ENCODE peak calls at places on chromosome 21, in eight cellular contexts. Z is Calu3, W is uterus, V is stomach, Y is chondrocyte, P is fibroblast of lung, C is HFF-Myc, S is heart left ventricle. O is an unnamed sample.

GRCh38 chr21:30345014-30345413 is 3.4 kb downstream of the KRTAP23-1 start:
- DNase-seq in W (no peak), V (no peak), Y (no peak), Z (no peak), S (no peak), P (no peak), C (no peak), O (no peak)

GRCh38 chr21:16211339-16212303 is 481.8 kb downstream of the USP25 start:
- DNase-seq in P (peak), C (no peak), V (no peak), Y (no peak), S (no peak), W (no peak), Z (no peak), O (no peak)

GRCh38 chr21:45074048-45074817 is at the start of gene ADARB1:
- DNase-seq in Y (no peak), S (peak), C (no peak), V (peak), Z (peak), P (peak), W (peak), O (peak)

GRCh38 chr21:22657786-22658185 is 1659.6 kb downstream of the NCAM2 start:
- DNase-seq in V (no peak), S (no peak), Y (no peak), W (no peak), Z (no peak), P (no peak), C (no peak), O (no peak)

GRCh38 chr21:31354604-31355443 is 10.8 kb upstream of the TIAM1 start:
- DNase-seq in Z (peak), V (peak), S (no peak), W (no peak), Y (no peak), P (peak), C (peak), O (no peak)

GRCh38 chr21:26332873-26333272 is 162.3 kb upstream of the APP start:
- DNase-seq in Z (no peak), V (no peak), P (no peak), Y (no peak), W (no peak), S (no peak), C (no peak), O (no peak)

GRCh38 chr21:46157987-46158451 is 2.6 kb upstream of the FTCD start:
- DNase-seq in S (no peak), C (no peak), V (peak), P (no peak), W (no peak), Y (peak), Z (no peak), O (no peak)

GRCh38 chr21:45262041-45262581 is 25.6 kb downstream of the POFUT2 start:
- DNase-seq in Z (no peak), P (no peak), Y (no peak), V (peak), S (no peak), C (no peak), W (no peak), O (no peak)

GRCh38 chr21:45138199-45139002 is 64.0 kb downstream of the ADARB1 start:
- DNase-seq in V (peak), Z (peak), W (peak), S (peak), Y (no peak), C (peak), P (peak), O (peak)

GRCh38 chr21:29436143-29436542 is 137.4 kb downstream of the BACH1 start:
- DNase-seq in Z (no peak), S (peak), Y (no peak), P (peak), V (no peak), W (no peak), C (no peak), O (no peak)

GRCh38 chr21:32181415-32181814 is 97.4 kb downstream of the MIS18A start:
- DNase-seq in Z (no peak), Y (no peak), V (no peak), S (peak), P (no peak), W (no peak), C (no peak), O (no peak)

GRCh38 chr21:45293214-45293725 is 5.6 kb upstream of the POFUT2 start:
- DNase-seq in W (no peak), Z (no peak), V (peak), C (no peak), P (peak), S (peak), Y (no peak), O (no peak)

GRCh38 chr21:32364387-32364786 is 28.4 kb downstream of the URB1 start:
- DNase-seq in W (peak), Y (no peak), S (peak), P (peak), C (no peak), Z (no peak), V (peak), O (no peak)

GRCh38 chr21:45993210-45994085 is 11.9 kb downstream of the COL6A1 start:
- DNase-seq in W (peak), V (no peak), P (no peak), C (no peak), S (peak), Y (peak), Z (no peak), O (peak)

GRCh38 chr21:46122241-46122671 is 24.3 kb downstream of the COL6A2 start:
- DNase-seq in Y (peak), C (no peak), W (peak), Z (no peak), V (peak), S (peak), P (peak), O (no peak)

GRCh38 chr21:33206771-33207290 is 22.9 kb upstream of the IFNAR2 start:
- DNase-seq in P (no peak), S (no peak), V (no peak), C (no peak), Y (no peak), Z (no peak), W (no peak), O (no peak)

GRCh38 chr21:31343680-31344480 is at the start of gene TIAM1:
- DNase-seq in Z (peak), C (no peak), V (peak), W (no peak), P (peak), Y (no peak), S (peak), O (peak)

GRCh38 chr21:16551101-16551695 is 821.4 kb downstream of the USP25 start:
- DNase-seq in Z (no peak), S (no peak), Y (no peak), V (no peak), C (no peak), W (no peak), P (no peak), O (no peak)

GRCh38 chr21:26715878-26716506 is 129.2 kb downstream of the ADAMTS1 start:
- DNase-seq in Z (peak), C (peak), V (peak), W (peak), P (peak), Y (no peak), S (no peak), O (peak)

GRCh38 chr21:45509566-45510465 is 32.4 kb downstream of the SLC19A1 start:
- DNase-seq in W (no peak), S (peak), P (no peak), Y (peak), C (no peak), Z (no peak), V (no peak), O (peak)

GRCh38 chr21:28489197-28489596 is 503.5 kb downstream of the LTN1 start:
- DNase-seq in Z (no peak), Y (no peak), V (no peak), P (no peak), S (no peak), W (no peak), C (no peak), O (no peak)

GRCh38 chr21:29433366-29434059 is 134.8 kb downstream of the BACH1 start:
- DNase-seq in V (no peak), C (no peak), Y (no peak), W (no peak), P (peak), Z (no peak), S (no peak), O (no peak)

GRCh38 chr21:32705139-32705538 is 22.7 kb downstream of the SYNJ1 start:
- DNase-seq in Z (no peak), Y (no peak), P (no peak), V (no peak), W (no peak), C (no peak), S (no peak), O (no peak)

GRCh38 chr21:33259995-33260394 is 6.2 kb upstream of the IL10RB start:
- DNase-seq in Z (no peak), S (no peak), V (no peak), Y (no peak), C (no peak), P (no peak), W (no peak), O (no peak)

GRCh38 chr21:26445440-26445839 is 127.6 kb downstream of the CYYR1 start:
- DNase-seq in Z (no peak), W (no peak), V (no peak), P (peak), C (no peak), Y (no peak), S (no peak), O (no peak)

GRCh38 chr21:15210235-15210678 is 145.5 kb upstream of the NRIP1 start:
- DNase-seq in Y (no peak), S (peak), C (no peak), Z (peak), V (peak), W (no peak), P (peak), O (no peak)

GRCh38 chr21:15212214-15212613 is 147.4 kb upstream of the NRIP1 start:
- DNase-seq in Y (no peak), C (no peak), W (no peak), S (no peak), P (no peak), V (no peak), Z (no peak), O (no peak)

GRCh38 chr21:15209224-15209623 is 144.4 kb upstream of the NRIP1 start:
- DNase-seq in Y (no peak), V (no peak), W (no peak), Z (no peak), P (no peak), C (no peak), S (no peak), O (no peak)

GRCh38 chr21:15208787-15209186 is 144.0 kb upstream of the NRIP1 start:
- DNase-seq in P (no peak), S (no peak), V (no peak), Y (no peak), C (no peak), Z (no peak), W (no peak), O (no peak)

DNA sequence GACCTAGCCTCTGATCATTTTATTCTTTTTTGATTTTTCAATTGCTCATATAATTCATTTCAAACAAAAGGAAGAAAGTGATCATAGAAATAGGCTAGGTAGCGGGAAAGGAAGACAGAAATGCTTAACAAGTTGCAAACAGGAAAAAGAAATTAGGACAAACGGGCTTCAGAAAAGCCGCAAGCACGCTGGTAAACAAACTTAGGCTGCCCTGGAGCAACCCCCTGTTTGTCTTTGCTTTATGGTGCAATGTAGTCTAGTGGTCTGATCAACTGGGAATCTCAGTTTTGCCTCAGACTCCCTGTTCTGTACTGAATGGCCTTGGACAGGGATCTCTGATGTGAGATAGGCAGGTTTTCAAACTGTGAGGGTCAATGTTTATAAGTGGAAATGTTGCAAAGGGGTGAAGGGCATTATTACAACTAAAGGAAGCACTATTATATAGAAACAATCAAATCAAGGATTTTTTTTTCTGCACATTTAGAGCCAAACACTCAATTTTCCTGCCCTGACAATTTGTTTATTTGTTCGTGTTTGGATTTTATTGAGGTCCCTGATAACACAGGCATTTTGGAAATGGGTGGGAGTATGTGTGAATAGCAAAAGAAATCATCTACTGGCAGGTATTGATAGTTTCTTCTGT is 146.8 kb upstream of the NRIP1 start:
- DNase-seq in Y (no peak), V (no peak), S (no peak), P (no peak), W (no peak), Z (no peak), C (no peak), O (no peak)
- TF ChIP-seq CTCF in Y (no peak), V (no peak), S (no peak), P (no peak), W (no peak), Z (no peak), C (no peak), O (no peak)

GRCh38 chr21:34688145-34688544 is 19.4 kb downstream of the CLIC6 start:
- DNase-seq in P (peak), C (no peak), Z (no peak), Y (no peak), V (no peak), W (no peak), S (peak), O (peak)
- TF ChIP-seq CTCF in P (no peak), C (peak), Z (no peak), Y (no peak), V (no peak), W (no peak), S (no peak), O (peak)

GRCh38 chr21:41130883-41131282 is 37.1 kb upstream of the BACE2 start:
- DNase-seq in V (no peak), S (no peak), P (no peak), C (no peak), Z (no peak), W (no peak), Y (no peak), O (no peak)
- TF ChIP-seq CTCF in V (no peak), S (no peak), P (no peak), C (no peak), Z (no peak), W (no peak), Y (no peak), O (no peak)

GRCh38 chr21:43910460-43910859 is 45.4 kb downstream of the AGPAT3 start:
- DNase-seq in Z (no peak), W (no peak), P (no peak), V (no peak), S (no peak), Y (peak), C (no peak), O (no peak)
- TF ChIP-seq CTCF in Z (no peak), W (no peak), P (no peak), V (no peak), S (no peak), Y (no peak), C (no peak), O (no peak)

GRCh38 chr21:43355925-43356289 is 71.0 kb downstream of the SIK1 start:
- DNase-seq in S (no peak), V (no peak), P (no peak), W (no peak), Y (no peak), Z (peak), C (no peak), O (no peak)
- TF ChIP-seq CTCF in S (no peak), V (no peak), P (no peak), W (no peak), Y (no peak), Z (no peak), C (no peak), O (no peak)

DNA sequence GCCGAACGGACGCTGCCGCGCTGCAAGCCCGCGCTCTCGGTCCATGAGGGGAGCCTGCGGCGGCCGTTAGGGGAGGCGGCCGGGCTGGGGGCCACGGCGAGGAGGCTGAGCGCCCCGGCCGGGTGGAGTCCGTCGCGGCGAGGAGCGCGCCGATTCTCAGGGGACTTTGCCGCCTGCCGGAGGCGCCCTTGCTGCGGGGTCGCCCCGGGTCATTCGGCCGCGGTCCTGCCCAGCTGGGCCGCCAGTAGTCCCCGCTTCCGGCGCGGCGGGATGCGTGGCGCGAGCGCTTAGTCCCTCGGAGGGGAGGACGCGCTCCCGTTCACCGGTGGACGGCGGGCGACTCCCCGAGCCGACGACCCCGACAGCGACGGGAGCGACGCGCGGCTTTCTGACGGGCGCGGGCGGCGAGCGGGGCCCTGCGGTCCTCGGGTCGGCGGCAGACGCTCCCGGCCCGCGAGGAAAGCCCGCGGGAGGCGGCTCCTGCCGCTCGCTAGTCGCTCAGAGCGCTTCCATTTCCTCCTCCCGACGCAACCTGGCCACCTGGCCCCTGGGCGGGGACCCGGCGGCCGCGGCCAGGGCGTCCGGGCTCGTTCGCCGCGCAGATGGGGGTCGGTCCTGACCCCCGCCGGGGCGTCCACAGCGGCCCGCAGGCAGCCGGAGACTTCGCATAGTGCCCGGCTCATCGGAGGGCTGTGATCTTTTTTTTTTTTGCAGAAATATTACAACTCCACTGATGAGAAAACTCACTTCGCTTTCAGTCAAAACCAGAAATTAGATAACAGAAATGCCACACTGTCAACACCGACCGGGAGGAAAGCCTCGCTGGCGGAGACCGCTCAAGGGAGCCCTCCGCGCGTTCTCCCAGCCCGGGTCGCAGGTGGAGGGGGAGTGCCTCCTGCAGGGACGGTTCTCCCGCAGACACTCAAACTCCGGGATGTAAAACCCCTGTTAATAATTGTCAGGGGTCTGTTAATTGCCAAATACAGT is 640 bp upstream of the ZBTB21 start:
- DNase-seq in W (no peak), Y (no peak), P (no peak), S (no peak), C (no peak), V (no peak), Z (peak), O (peak)
- TF ChIP-seq CTCF in W (peak), Y (peak), P (peak), S (no peak), C (no peak), V (no peak), Z (no peak), O (no peak)

GRCh38 chr21:38223893-38224540 is 32.8 kb upstream of the KCNJ15 start:
- DNase-seq in Y (no peak), V (no peak), S (no peak), W (no peak), Z (peak), C (no peak), P (peak), O (peak)
- TF ChIP-seq CTCF in Y (no peak), V (no peak), S (no peak), W (no peak), Z (no peak), C (no peak), P (no peak), O (no peak)

GRCh38 chr21:36980280-36981048 is 14.0 kb upstream of the HLCS start:
- DNase-seq in W (peak), Z (peak), S (peak), P (no peak), V (peak), Y (no peak), C (no peak), O (peak)
- TF ChIP-seq CTCF in W (no peak), Z (no peak), S (no peak), P (no peak), V (no peak), Y (peak), C (no peak), O (no peak)

DNA sequence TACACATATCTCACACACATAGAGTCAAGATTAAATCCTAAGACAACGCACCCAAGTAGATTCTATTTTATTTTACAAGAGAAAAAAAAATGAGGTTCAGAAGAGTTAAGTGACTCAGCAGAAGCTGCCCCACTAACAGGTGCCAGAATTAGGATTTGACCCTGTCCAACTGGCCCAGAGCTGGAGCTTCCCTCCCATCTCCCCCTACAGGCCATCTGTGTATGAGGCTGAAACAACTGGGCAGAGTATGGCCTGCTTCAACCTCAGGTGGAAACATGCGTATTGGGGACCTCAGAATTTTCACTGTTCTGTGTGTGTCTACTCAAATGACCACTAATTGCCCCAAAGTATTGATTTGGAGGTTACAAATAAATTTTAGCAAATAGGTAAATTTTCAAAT is 29.9 kb downstream of the PSMG1 start:
- DNase-seq in Y (no peak), P (no peak), W (no peak), Z (no peak), S (no peak), C (no peak), V (no peak), O (no peak)
- TF ChIP-seq CTCF in Y (peak), P (peak), W (no peak), Z (peak), S (no peak), C (peak), V (no peak), O (peak)

GRCh38 chr21:18161841-18162240 is 82.8 kb upstream of the CHODL start:
- DNase-seq in Z (no peak), W (no peak), S (no peak), Y (no peak), C (no peak), P (no peak), V (no peak), O (no peak)
- TF ChIP-seq CTCF in Z (no peak), W (no peak), S (no peak), Y (no peak), C (no peak), P (no peak), V (no peak), O (no peak)